ENCODE peak calls at places on chromosomes 2 and 18, in four cellular contexts. One of them, this sample, is unnamed. For H3K4me1, the result is how much of the 10 kb centered on the place peaks cover.

GRCh38 chr2:143792602-143793001 is 663.4 kb downstream of the ARHGAP15 start:
- DNase-seq in adrenal gland: no peak
- DNase-seq in gastrocnemius medialis: no peak
- DNase-seq in A549: no peak
- DNase-seq in this sample: no peak

GRCh38 chr2:70549064-70549710 is 4.4 kb downstream of the TGFA start:
- DNase-seq in A549: no peak
- DNase-seq in adrenal gland: no peak
- DNase-seq in gastrocnemius medialis: no peak
- DNase-seq in this sample: peak

GRCh38 chr2:177076636-177077179 is 135.9 kb upstream of the HNRNPA3 start:
- DNase-seq in A549: no peak
- DNase-seq in gastrocnemius medialis: no peak
- DNase-seq in adrenal gland: no peak
- DNase-seq in this sample: no peak

GRCh38 chr2:206804326-206804725 is 38.9 kb downstream of the FASTKD2 start:
- DNase-seq in A549: no peak
- DNase-seq in gastrocnemius medialis: no peak
- DNase-seq in adrenal gland: no peak
- DNase-seq in this sample: no peak

GRCh38 chr2:99495461-99495860 is 5.6 kb upstream of the REV1 start:
- DNase-seq in adrenal gland: no peak
- DNase-seq in gastrocnemius medialis: no peak
- DNase-seq in A549: no peak
- DNase-seq in this sample: no peak

GRCh38 chr18:49813071-49813320 is 337 bp downstream of the ACAA2 start:
- DNase-seq in adrenal gland: peak
- DNase-seq in gastrocnemius medialis: no peak
- DNase-seq in A549: peak
- DNase-seq in this sample: no peak

GRCh38 chr2:70017962-70018361 is 56.5 kb upstream of the ASPRV1 start:
- DNase-seq in gastrocnemius medialis: no peak
- DNase-seq in A549: no peak
- DNase-seq in adrenal gland: peak
- DNase-seq in this sample: no peak

GRCh38 chr2:126244937-126245336 is 411.0 kb upstream of the GYPC start:
- DNase-seq in adrenal gland: peak
- DNase-seq in gastrocnemius medialis: no peak
- DNase-seq in A549: no peak
- DNase-seq in this sample: no peak

GRCh38 chr18:38297910-38298309 is 732.3 kb upstream of the CELF4 start:
- DNase-seq in gastrocnemius medialis: no peak
- DNase-seq in A549: no peak
- DNase-seq in adrenal gland: no peak
- DNase-seq in this sample: no peak

GRCh38 chr2:29981402-29981801 is 60.0 kb upstream of the ALK start:
- DNase-seq in A549: no peak
- DNase-seq in gastrocnemius medialis: no peak
- DNase-seq in adrenal gland: no peak
- DNase-seq in this sample: no peak

GRCh38 chr2:159091381-159091780 is 122.9 kb downstream of the TANC1 start:
- DNase-seq in adrenal gland: no peak
- DNase-seq in A549: no peak
- DNase-seq in gastrocnemius medialis: no peak
- DNase-seq in this sample: no peak

GRCh38 chr2:60054571-60055340 is 498.7 kb downstream of the BCL11A start:
- DNase-seq in adrenal gland: no peak
- DNase-seq in A549: no peak
- DNase-seq in gastrocnemius medialis: peak
- DNase-seq in this sample: no peak

GRCh38 chr2:118772487-118773200 is 74.8 kb downstream of the EN1 start:
- DNase-seq in adrenal gland: no peak
- DNase-seq in gastrocnemius medialis: no peak
- DNase-seq in A549: no peak
- DNase-seq in this sample: no peak

GRCh38 chr2:181077128-181077709 is 96.8 kb downstream of the UBE2E3 start:
- DNase-seq in adrenal gland: no peak
- DNase-seq in A549: peak
- DNase-seq in gastrocnemius medialis: no peak
- DNase-seq in this sample: no peak

GRCh38 chr2:54432181-54433020 is 23.7 kb upstream of the SPTBN1 start:
- DNase-seq in A549: no peak
- DNase-seq in adrenal gland: no peak
- DNase-seq in gastrocnemius medialis: no peak
- DNase-seq in this sample: no peak

GRCh38 chr18:1541478-1541877 is 636.8 kb downstream of the ADCYAP1 start:
- DNase-seq in adrenal gland: no peak
- DNase-seq in A549: no peak
- DNase-seq in gastrocnemius medialis: no peak
- DNase-seq in this sample: no peak

GRCh38 chr2:65383571-65384488 is 48.6 kb downstream of the SPRED2 start:
- DNase-seq in adrenal gland: no peak
- DNase-seq in gastrocnemius medialis: no peak
- DNase-seq in A549: no peak
- DNase-seq in this sample: peak

GRCh38 chr2:65381607-65382032 is 50.8 kb downstream of the SPRED2 start:
- DNase-seq in A549: no peak
- DNase-seq in adrenal gland: no peak
- DNase-seq in gastrocnemius medialis: no peak
- DNase-seq in this sample: no peak

GRCh38 chr2:65380243-65380642 is 52.2 kb downstream of the SPRED2 start:
- DNase-seq in gastrocnemius medialis: no peak
- DNase-seq in adrenal gland: no peak
- DNase-seq in A549: no peak
- DNase-seq in this sample: no peak

GRCh38 chr2:65382776-65383357 is 49.5 kb downstream of the SPRED2 start:
- DNase-seq in A549: peak
- DNase-seq in adrenal gland: peak
- DNase-seq in gastrocnemius medialis: no peak
- DNase-seq in this sample: peak

DNA sequence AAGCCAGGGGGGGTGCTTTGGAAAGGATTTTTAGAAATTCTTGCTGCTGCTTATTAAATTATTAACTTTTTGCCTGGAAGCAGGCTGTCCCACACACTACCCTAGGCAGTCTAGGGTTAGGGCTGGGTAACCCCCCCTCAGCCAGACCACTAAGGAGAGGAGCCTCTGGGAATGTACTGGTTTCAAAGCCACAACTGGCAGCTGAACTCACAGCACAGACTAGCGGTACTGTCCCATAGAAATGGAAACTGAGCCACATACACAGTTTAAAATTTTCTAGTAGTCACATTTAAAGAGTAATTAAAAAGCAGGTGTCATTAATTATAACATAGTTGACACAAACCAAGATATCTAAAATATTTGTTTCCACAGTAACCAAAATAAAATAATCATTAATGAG is 50.1 kb downstream of the SPRED2 start:
- DNase-seq in A549: no peak
- DNase-seq in gastrocnemius medialis: no peak
- DNase-seq in adrenal gland: no peak
- DNase-seq in this sample: no peak
- H3K4me1 ChIP-seq in A549: half or more
- H3K4me1 ChIP-seq in gastrocnemius medialis: half or more
- H3K4me1 ChIP-seq in adrenal gland: half or more
- H3K4me1 ChIP-seq in this sample: under half

GRCh38 chr2:64298161-64298560 is 153.9 kb upstream of the PELI1 start:
- DNase-seq in A549: no peak
- DNase-seq in gastrocnemius medialis: no peak
- DNase-seq in adrenal gland: no peak
- DNase-seq in this sample: no peak

GRCh38 chr2:64291181-64291580 is 147.0 kb upstream of the PELI1 start:
- DNase-seq in adrenal gland: no peak
- DNase-seq in gastrocnemius medialis: no peak
- DNase-seq in A549: peak
- DNase-seq in this sample: no peak

GRCh38 chr2:64295326-64296149 is 151.3 kb upstream of the PELI1 start:
- DNase-seq in gastrocnemius medialis: no peak
- DNase-seq in A549: no peak
- DNase-seq in adrenal gland: no peak
- DNase-seq in this sample: no peak

GRCh38 chr2:64296150-64296500 is 151.9 kb upstream of the PELI1 start:
- DNase-seq in A549: no peak
- DNase-seq in adrenal gland: peak
- DNase-seq in gastrocnemius medialis: no peak
- DNase-seq in this sample: no peak

DNA sequence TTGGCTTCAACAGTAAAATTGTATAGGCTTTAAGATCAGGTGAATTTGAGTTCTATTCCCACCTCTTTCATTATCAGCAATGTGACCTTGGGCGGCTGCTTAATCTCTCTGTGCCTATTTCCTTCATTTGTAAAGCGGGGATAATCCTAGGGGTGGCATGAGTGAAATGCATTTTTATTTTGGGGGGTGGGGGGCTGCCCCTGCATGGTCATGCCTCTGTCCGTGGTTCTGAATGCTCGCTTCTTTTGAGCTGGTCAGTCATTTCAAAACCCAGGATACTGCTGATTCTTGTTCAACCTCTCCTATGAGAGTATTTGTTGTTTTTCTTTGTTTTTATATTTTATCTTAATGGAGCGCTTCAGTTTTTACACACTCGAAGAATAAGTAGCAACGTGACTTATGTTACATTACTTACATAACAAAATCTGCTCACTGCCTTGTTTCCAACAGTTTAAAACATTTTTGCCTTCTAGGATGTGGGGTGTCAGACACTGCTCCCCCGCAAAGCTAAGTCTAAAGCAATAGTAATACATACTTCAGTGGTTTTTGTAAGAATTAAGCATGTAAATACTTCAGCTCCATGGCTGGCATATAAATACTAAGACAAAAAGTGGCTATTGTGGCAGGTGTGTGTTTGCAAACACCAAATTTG is 152.6 kb upstream of the PELI1 start:
- DNase-seq in A549: no peak
- DNase-seq in gastrocnemius medialis: no peak
- DNase-seq in adrenal gland: no peak
- DNase-seq in this sample: no peak
- TF ChIP-seq POLR2A in A549: no peak
- TF ChIP-seq POLR2A in gastrocnemius medialis: no peak
- TF ChIP-seq POLR2A in adrenal gland: no peak
- TF ChIP-seq POLR2A in this sample: no peak

DNA sequence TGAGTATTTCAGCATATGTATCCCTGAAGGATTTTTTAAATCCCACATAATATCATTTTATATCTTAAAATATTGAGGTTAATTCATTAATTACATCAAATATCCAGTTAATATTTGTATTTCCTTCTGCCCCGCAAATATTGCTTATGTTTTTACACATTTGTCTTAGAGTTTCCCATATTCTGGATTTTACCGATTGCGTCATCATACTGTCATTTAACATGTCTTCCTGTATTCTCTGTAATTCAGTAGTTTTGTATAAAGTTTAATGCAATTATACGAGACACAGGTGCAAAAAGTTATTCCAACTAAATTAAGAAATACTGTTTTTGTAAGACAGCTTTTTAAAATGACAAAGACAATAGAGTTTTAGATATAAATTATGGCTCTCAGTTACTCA is 33.5 kb upstream of the UBXN4 start:
- DNase-seq in adrenal gland: no peak
- DNase-seq in gastrocnemius medialis: no peak
- DNase-seq in A549: no peak
- DNase-seq in this sample: no peak
- H3K27ac ChIP-seq in adrenal gland: no peak
- H3K27ac ChIP-seq in gastrocnemius medialis: no peak
- H3K27ac ChIP-seq in A549: no peak
- H3K27ac ChIP-seq in this sample: no peak

DNA sequence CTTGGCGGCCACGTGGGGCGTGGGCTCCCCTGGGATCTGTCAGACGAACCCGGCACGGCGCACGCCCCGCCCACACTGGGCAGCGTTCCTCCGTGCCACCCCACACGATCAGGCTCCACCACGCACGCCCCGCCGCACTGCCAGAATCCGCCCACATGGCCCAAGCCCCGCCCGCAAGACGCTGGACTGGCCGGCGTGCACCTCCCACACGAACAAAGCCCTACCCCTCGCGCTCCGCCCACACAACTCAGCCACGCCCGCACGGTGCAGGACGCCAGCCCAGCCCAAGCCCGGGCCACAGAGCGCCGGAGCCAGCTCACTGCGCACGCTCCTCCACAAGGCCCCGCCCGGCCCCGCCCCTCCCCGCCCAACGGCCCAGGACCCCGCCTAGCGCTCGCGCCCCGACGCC is 555 bp downstream of the TMEM18 start:
- DNase-seq in adrenal gland: peak
- DNase-seq in gastrocnemius medialis: peak
- DNase-seq in A549: peak
- DNase-seq in this sample: peak
- H3K4me1 ChIP-seq in adrenal gland: under half
- H3K4me1 ChIP-seq in gastrocnemius medialis: under half
- H3K4me1 ChIP-seq in A549: under half
- H3K4me1 ChIP-seq in this sample: under half

GRCh38 chr2:21030983-21031968 is 12.6 kb downstream of the APOB start:
- DNase-seq in gastrocnemius medialis: no peak
- DNase-seq in A549: no peak
- DNase-seq in adrenal gland: no peak
- DNase-seq in this sample: no peak
- TF ChIP-seq POLR2A in gastrocnemius medialis: no peak
- TF ChIP-seq POLR2A in A549: no peak
- TF ChIP-seq POLR2A in adrenal gland: no peak
- TF ChIP-seq POLR2A in this sample: no peak

This sample was measured in prostate gland.